ENCODE peak calls at places on chromosome 12, in nine cellular contexts. Q is H1, E is tibial nerve, I is SK-N-SH, H is ovary, J is suprapubic skin, S is sigmoid colon, Y is stomach, O is A549. M is an unnamed sample.

GRCh38 chr12:93440043-93440835 is 1.5 kb downstream of the UBE2N start:
- DNase-seq in H (no peak), J (no peak), E (no peak), Y (no peak), O (peak), Q (no peak), I (no peak), S (no peak), M (no peak)

GRCh38 chr12:27966870-27967269 is 5.7 kb downstream of the PTHLH start:
- DNase-seq in J (no peak), Y (no peak), O (peak), E (no peak), S (no peak), H (no peak), Q (no peak), I (no peak), M (no peak)

GRCh38 chr12:67366530-67367196 is 97.5 kb downstream of the CAND1 start:
- DNase-seq in H (no peak), E (no peak), Y (no peak), O (no peak), I (no peak), J (no peak), S (no peak), Q (no peak), M (no peak)

GRCh38 chr12:28973491-28973890 is 175.6 kb upstream of the FAR2 start:
- DNase-seq in O (no peak), Y (no peak), S (no peak), H (no peak), I (no peak), E (no peak), Q (no peak), J (no peak), M (no peak)

GRCh38 chr12:117836999-117837736 is 131.6 kb downstream of the KSR2 start:
- DNase-seq in S (peak), I (peak), E (peak), H (peak), Q (peak), O (peak), Y (peak), J (peak), M (peak)

GRCh38 chr12:4421590-4422031 is 24.0 kb downstream of the FGF6 start:
- DNase-seq in O (peak), Y (no peak), Q (no peak), E (no peak), H (no peak), S (no peak), J (no peak), I (peak), M (no peak)

GRCh38 chr12:116559080-116559329 is 176 bp upstream of the MAP1LC3B2 start:
- DNase-seq in Y (no peak), O (no peak), H (no peak), Q (no peak), S (no peak), J (no peak), I (no peak), E (no peak), M (no peak)

GRCh38 chr12:6956332-6956727 is 5.2 kb downstream of the PTPN6 start:
- DNase-seq in Y (no peak), H (no peak), Q (no peak), S (peak), J (no peak), O (no peak), E (no peak), I (peak), M (no peak)

GRCh38 chr12:5184159-5184558 is 140.5 kb downstream of the KCNA5 start:
- DNase-seq in Q (no peak), E (no peak), O (no peak), Y (no peak), I (no peak), J (no peak), S (no peak), H (no peak), M (no peak)

GRCh38 chr12:62313727-62314380 is 53.6 kb downstream of the USP15 start:
- DNase-seq in E (no peak), H (no peak), S (no peak), I (no peak), O (no peak), Y (no peak), J (no peak), Q (no peak), M (no peak)

GRCh38 chr12:127761880-127762279 is 505.1 kb upstream of the TMEM132C start:
- DNase-seq in I (no peak), Q (no peak), J (no peak), E (no peak), Y (no peak), O (no peak), H (no peak), S (no peak), M (no peak)

GRCh38 chr12:47900101-47900479 is 4.7 kb downstream of the VDR start:
- DNase-seq in E (no peak), Q (no peak), J (no peak), Y (no peak), O (no peak), S (peak), H (no peak), I (no peak), M (peak)

GRCh38 chr12:64010069-64010686 is 165.7 kb downstream of the SRGAP1 start:
- DNase-seq in O (peak), J (no peak), S (no peak), Q (no peak), I (no peak), H (no peak), E (no peak), Y (no peak), M (no peak)

GRCh38 chr12:21774358-21775129 is at the start of gene KCNJ8:
- DNase-seq in Q (peak), Y (peak), J (peak), I (peak), O (peak), E (peak), H (peak), S (peak), M (peak)

GRCh38 chr12:21776242-21776641 is 1.7 kb upstream of the KCNJ8 start:
- DNase-seq in H (no peak), J (no peak), S (no peak), O (no peak), Y (no peak), E (no peak), Q (no peak), I (no peak), M (no peak)

GRCh38 chr12:21773263-21773741 is 1.2 kb downstream of the KCNJ8 start:
- DNase-seq in E (no peak), H (peak), I (peak), S (peak), J (no peak), O (peak), Q (peak), Y (no peak), M (peak)

GRCh38 chr12:21775130-21775920 is 819 bp upstream of the KCNJ8 start:
- DNase-seq in S (no peak), Y (no peak), Q (no peak), I (peak), O (no peak), E (no peak), H (no peak), J (no peak), M (no peak)

DNA sequence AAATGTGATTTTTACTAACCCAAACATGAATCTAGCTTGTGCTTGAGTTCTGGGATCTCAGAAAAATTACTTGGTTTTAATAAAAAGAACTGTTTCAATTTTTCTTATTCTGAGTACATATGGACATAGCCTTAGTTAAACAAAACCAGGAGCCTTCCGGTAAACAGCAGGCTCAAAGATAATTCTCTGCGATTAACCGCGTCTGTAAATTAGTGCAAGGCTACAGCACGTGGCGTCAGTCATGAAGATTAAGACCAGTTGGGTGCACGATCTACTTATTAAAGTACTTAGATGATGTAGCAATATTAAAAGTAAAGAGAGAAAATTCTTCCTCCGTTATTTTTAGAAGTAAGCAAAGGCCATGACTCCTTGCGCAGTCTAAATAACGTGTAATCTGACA is 707 bp downstream of the KCNJ8 start:
- DNase-seq in H (no peak), Y (no peak), O (no peak), S (no peak), E (no peak), I (peak), J (no peak), Q (no peak), M (no peak)
- H3K27ac ChIP-seq in H (no peak), Y (peak), O (no peak), S (peak), E (no peak), I (peak), J (no peak), Q (no peak), M (peak)

DNA sequence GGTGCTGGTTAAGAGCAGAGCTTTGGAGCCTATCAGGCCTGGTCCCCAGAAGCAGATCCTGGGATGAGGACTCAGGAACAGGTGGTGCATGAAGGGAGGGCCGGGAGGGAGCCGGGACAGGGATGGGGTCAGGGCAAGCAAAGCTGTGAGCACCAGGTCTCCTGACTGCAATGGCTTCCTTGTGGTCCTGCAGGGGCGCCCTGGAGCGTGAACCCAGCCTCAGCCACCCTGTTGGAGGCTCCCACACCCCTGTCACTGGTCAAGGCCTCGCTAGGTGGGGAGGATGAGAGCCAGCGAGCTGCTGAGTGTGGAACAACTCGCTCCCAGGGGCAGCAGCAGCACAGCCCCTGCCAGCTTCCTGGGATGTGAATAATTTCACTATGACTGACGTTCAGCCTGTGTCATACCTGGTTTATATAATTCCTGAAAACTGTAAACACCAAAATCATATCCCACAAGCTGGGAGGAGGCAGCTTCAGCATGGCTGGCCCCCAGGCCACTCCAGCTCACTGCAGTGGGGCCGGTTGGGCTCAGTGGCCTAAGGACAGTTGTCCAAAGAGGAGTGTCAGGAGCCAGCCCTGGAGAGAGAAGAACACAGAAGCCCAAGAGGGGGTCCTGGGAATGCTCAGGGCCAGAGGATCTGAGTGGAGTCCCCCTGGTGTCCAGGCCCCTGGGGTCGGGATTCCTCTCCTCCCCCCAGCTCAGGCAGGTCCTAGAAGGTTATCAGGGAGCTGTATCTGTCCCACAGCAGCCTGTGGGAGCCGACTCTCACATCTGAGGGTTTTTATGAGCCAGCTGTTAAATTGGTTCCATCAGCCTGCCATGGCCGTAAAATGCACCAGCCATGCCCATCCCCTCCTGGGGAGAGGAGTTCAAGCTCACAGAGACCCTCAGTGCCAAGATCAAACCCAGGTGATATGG is 272.9 kb downstream of the ADGRD1 start:
- DNase-seq in S (peak), H (no peak), J (peak), Q (no peak), O (no peak), E (no peak), Y (no peak), I (peak), M (no peak)
- TF ChIP-seq CTCF in S (no peak), H (no peak), J (no peak), Q (peak), O (no peak), E (no peak), Y (no peak), I (no peak), M (no peak)

GRCh38 chr12:19520646-19521045 is 81.4 kb downstream of the AEBP2 start:
- DNase-seq in H (no peak), Y (no peak), S (no peak), Q (no peak), O (no peak), J (no peak), E (no peak), I (no peak), M (no peak)

GRCh38 chr12:19529933-19530630 is 90.8 kb downstream of the AEBP2 start:
- DNase-seq in Q (no peak), J (no peak), I (peak), O (no peak), E (no peak), Y (no peak), S (no peak), H (no peak), M (no peak)

GRCh38 chr12:19528750-19529149 is 89.5 kb downstream of the AEBP2 start:
- DNase-seq in Q (no peak), I (no peak), H (no peak), J (no peak), O (no peak), E (no peak), Y (no peak), S (no peak), M (no peak)

GRCh38 chr12:19527876-19528275 is 88.6 kb downstream of the AEBP2 start:
- DNase-seq in Y (no peak), E (no peak), I (no peak), O (no peak), J (no peak), Q (no peak), S (no peak), H (no peak), M (no peak)

DNA sequence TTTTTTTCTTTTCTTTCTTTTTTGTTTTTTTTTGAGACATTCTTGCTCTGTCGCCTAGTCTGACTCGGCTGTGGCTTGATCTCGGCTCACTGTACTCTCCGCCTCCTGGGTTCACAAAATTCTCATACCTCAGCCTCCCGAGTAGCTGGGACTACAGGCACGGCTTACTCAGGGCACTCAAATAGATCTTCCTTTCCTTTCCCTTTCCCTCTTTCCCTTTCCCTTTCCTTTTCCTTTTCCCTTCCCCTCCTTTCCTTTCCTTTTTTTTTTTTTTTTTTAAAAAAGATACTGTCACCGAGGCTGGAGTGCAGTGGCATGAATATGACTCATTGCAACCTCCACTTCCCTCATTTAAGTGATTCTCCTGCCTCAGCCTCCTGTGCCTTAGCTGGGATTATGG is 85.9 kb downstream of the AEBP2 start:
- DNase-seq in Q (no peak), E (no peak), J (no peak), I (no peak), O (no peak), Y (no peak), S (no peak), H (no peak), M (no peak)
- TF ChIP-seq EP300 in Q (no peak), E (no peak), J (no peak), I (no peak), O (no peak), Y (no peak), S (no peak), H (no peak), M (no peak)

DNA sequence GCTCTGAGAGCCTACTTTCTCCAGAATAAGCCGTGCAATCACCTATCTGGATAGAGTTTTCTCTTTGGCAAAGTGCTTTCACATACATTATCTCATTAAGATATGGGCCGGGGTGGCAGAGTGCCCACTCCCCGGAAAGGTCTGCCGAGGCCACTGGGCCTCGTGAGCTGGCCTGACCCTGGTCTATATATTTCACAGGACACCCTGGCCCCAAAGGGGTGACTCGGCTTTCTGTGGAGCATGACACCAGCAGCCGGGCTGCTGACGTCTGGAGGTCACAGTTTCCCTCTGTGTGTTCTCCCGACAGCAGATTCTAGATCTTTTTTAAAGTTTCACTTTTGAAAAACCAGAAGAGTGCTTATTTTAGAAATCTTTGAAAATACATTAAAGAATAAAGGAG is 27.9 kb upstream of the ATP2A2 start:
- DNase-seq in J (no peak), I (peak), S (peak), Y (peak), E (peak), H (peak), Q (no peak), O (no peak), M (peak)
- H3K27ac ChIP-seq in J (no peak), I (no peak), S (peak), Y (peak), E (no peak), H (no peak), Q (no peak), O (peak), M (no peak)

GRCh38 chr12:15152456-15152855 is 68.8 kb downstream of the RERG start:
- DNase-seq in O (peak), I (no peak), J (no peak), Q (no peak), E (no peak), Y (no peak), S (no peak), H (no peak), M (no peak)
- TF ChIP-seq CTCF in O (no peak), I (peak), J (no peak), Q (no peak), E (peak), Y (no peak), S (peak), H (peak), M (peak)

GRCh38 chr12:52440821-52441319 is 6.7 kb upstream of the KRT75 start:
- DNase-seq in E (no peak), H (no peak), Y (no peak), J (no peak), S (no peak), I (no peak), O (peak), Q (no peak), M (no peak)

GRCh38 chr12:52439845-52440244 is 5.7 kb upstream of the KRT75 start:
- DNase-seq in H (no peak), Y (no peak), O (no peak), E (no peak), Q (no peak), I (no peak), S (no peak), J (no peak), M (no peak)

GRCh38 chr12:52439420-52439819 is 5.2 kb upstream of the KRT75 start:
- DNase-seq in E (no peak), Q (no peak), I (no peak), H (no peak), J (no peak), S (no peak), Y (no peak), O (no peak), M (no peak)

GRCh38 chr12:52442600-52443061 is 8.5 kb upstream of the KRT75 start:
- DNase-seq in H (no peak), E (no peak), I (no peak), S (no peak), O (peak), J (no peak), Y (no peak), Q (peak), M (no peak)

DNA sequence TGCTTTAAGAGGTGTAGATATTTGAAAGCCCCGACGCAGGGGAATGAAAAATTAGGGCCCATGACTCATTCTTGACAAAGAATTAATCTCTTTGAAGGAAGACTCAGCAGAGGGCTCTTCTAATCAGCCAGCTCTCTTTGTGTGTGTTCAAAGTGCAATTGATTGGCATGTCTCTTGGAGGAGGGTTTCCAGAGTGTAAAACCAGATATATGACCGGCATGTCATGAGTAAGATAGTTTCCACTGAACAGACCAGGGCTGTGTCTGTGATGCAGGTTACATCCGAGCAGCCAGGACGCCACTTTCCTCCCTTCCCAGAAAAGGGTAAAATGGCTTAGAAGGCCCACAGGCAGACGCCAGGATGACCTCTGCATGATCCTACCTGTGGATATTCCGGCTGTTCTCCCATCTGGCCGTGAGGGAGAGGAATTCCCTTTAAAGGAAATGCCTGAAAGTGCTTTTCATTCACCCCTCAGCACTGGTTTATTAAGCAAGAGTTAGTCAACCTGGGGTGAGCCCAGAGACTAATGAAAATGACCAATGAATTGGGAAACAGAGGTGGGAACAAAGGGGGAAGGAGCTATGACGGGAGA is 7.2 kb upstream of the KRT75 start:
- DNase-seq in Q (no peak), I (no peak), Y (no peak), S (no peak), H (no peak), O (peak), E (no peak), J (no peak), M (no peak)
- TF ChIP-seq EP300 in Q (no peak), I (no peak), Y (no peak), S (no peak), H (no peak), O (no peak), E (no peak), J (no peak), M (no peak)

DNA sequence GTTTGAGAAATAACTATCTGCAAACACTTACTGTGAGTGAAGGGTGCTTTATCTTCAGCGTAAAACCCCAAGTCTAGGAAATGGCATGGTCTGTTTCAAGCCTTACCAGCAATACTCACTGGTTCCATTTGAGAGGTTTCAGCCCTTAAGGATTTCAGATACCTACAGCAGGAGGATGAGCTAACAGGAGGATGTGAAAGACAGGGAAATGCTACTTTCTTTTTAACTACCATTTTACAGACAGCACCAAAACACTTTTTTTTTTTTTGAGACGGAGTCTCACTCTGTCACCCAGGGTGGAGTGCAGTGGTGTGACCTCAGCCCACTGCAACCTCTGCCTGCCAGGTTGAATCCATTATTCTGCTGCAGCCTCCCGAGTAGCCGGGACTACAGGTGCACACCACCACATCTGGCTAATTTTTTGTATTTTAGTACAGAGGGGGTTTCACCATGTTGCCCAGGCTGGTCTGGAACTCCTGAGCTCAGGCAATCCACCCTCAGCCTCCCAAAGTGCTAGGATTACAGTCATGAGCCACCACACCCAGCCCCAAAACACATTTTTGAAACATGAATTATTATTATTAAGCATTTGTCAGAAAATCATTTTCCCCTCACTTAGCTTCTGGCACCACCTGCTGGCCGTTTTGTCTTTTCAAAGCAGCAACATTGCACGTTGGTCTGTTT is 4.6 kb downstream of the MTRFR start:
- DNase-seq in J (peak), H (peak), S (peak), Y (peak), O (peak), Q (no peak), I (peak), E (peak), M (peak)
- H3K27ac ChIP-seq in J (no peak), H (no peak), S (no peak), Y (no peak), O (no peak), Q (no peak), I (no peak), E (no peak), M (peak)

GRCh38 chr12:130026608-130027176 is 122.9 kb upstream of the TMEM132D start:
- DNase-seq in Q (no peak), H (no peak), O (peak), J (no peak), S (no peak), E (no peak), Y (peak), I (peak), M (peak)
- TF ChIP-seq CTCF in Q (peak), H (no peak), O (peak), J (no peak), S (peak), E (no peak), Y (no peak), I (peak), M (peak)

M was measured in transverse colon.